ENCODE peak calls at places on chromosome 1, in nine cellular contexts. One of them, this sample, is unnamed.

GRCh38 chr1:166875302-166875733 is 746 bp downstream of the TADA1 start:
- DNase-seq in M059J: no peak
- DNase-seq in AG04449: no peak
- DNase-seq in C1 segment of cervical spinal cord: no peak
- DNase-seq in nephron progenitor cell: no peak
- DNase-seq in AG09319: no peak
- DNase-seq in SK-N-SH: no peak
- DNase-seq in neural crest cell: no peak
- DNase-seq in left ventricle myocardium inferior: no peak
- DNase-seq in this sample: no peak

GRCh38 chr1:200969726-200970521 is 53.6 kb downstream of the KIF21B start:
- DNase-seq in M059J: peak
- DNase-seq in AG04449: no peak
- DNase-seq in C1 segment of cervical spinal cord: no peak
- DNase-seq in nephron progenitor cell: no peak
- DNase-seq in AG09319: no peak
- DNase-seq in SK-N-SH: no peak
- DNase-seq in neural crest cell: no peak
- DNase-seq in left ventricle myocardium inferior: no peak
- DNase-seq in this sample: no peak

GRCh38 chr1:190140644-190141043 is 337.0 kb downstream of the BRINP3 start:
- DNase-seq in M059J: no peak
- DNase-seq in AG04449: no peak
- DNase-seq in C1 segment of cervical spinal cord: no peak
- DNase-seq in nephron progenitor cell: no peak
- DNase-seq in AG09319: no peak
- DNase-seq in SK-N-SH: no peak
- DNase-seq in neural crest cell: no peak
- DNase-seq in left ventricle myocardium inferior: no peak
- DNase-seq in this sample: no peak

GRCh38 chr1:41943717-41944116 is 25.0 kb upstream of the HIVEP3 start:
- DNase-seq in M059J: no peak
- DNase-seq in AG04449: no peak
- DNase-seq in C1 segment of cervical spinal cord: no peak
- DNase-seq in nephron progenitor cell: no peak
- DNase-seq in AG09319: no peak
- DNase-seq in SK-N-SH: no peak
- DNase-seq in neural crest cell: no peak
- DNase-seq in left ventricle myocardium inferior: no peak
- DNase-seq in this sample: no peak

GRCh38 chr1:143698016-143698415 is 273.8 kb downstream of the FAM72C start:
- DNase-seq in M059J: peak
- DNase-seq in AG04449: no peak
- DNase-seq in C1 segment of cervical spinal cord: no peak
- DNase-seq in nephron progenitor cell: no peak
- DNase-seq in AG09319: no peak
- DNase-seq in SK-N-SH: peak
- DNase-seq in neural crest cell: no peak
- DNase-seq in left ventricle myocardium inferior: no peak
- DNase-seq in this sample: no peak

GRCh38 chr1:53552146-53552940 is 93.1 kb downstream of the DMRTB1 start:
- DNase-seq in M059J: peak
- DNase-seq in AG04449: no peak
- DNase-seq in C1 segment of cervical spinal cord: no peak
- DNase-seq in nephron progenitor cell: peak
- DNase-seq in AG09319: no peak
- DNase-seq in SK-N-SH: peak
- DNase-seq in neural crest cell: no peak
- DNase-seq in left ventricle myocardium inferior: peak
- DNase-seq in this sample: no peak

GRCh38 chr1:158058339-158059025 is 65.0 kb downstream of the KIRREL1 start:
- DNase-seq in M059J: no peak
- DNase-seq in AG04449: no peak
- DNase-seq in C1 segment of cervical spinal cord: no peak
- DNase-seq in nephron progenitor cell: no peak
- DNase-seq in AG09319: no peak
- DNase-seq in SK-N-SH: no peak
- DNase-seq in neural crest cell: no peak
- DNase-seq in left ventricle myocardium inferior: no peak
- DNase-seq in this sample: no peak

GRCh38 chr1:237183963-237184540 is 142.1 kb downstream of the RYR2 start:
- DNase-seq in M059J: no peak
- DNase-seq in AG04449: no peak
- DNase-seq in C1 segment of cervical spinal cord: no peak
- DNase-seq in nephron progenitor cell: no peak
- DNase-seq in AG09319: no peak
- DNase-seq in SK-N-SH: no peak
- DNase-seq in neural crest cell: no peak
- DNase-seq in left ventricle myocardium inferior: no peak
- DNase-seq in this sample: no peak

GRCh38 chr1:7006996-7007871 is 222.0 kb downstream of the CAMTA1 start:
- DNase-seq in M059J: no peak
- DNase-seq in AG04449: no peak
- DNase-seq in C1 segment of cervical spinal cord: no peak
- DNase-seq in nephron progenitor cell: no peak
- DNase-seq in AG09319: no peak
- DNase-seq in SK-N-SH: no peak
- DNase-seq in neural crest cell: no peak
- DNase-seq in left ventricle myocardium inferior: no peak
- DNase-seq in this sample: no peak

GRCh38 chr1:59315529-59316433 is 18.9 kb downstream of the FGGY start:
- DNase-seq in M059J: peak
- DNase-seq in AG04449: no peak
- DNase-seq in C1 segment of cervical spinal cord: no peak
- DNase-seq in nephron progenitor cell: no peak
- DNase-seq in AG09319: no peak
- DNase-seq in SK-N-SH: no peak
- DNase-seq in neural crest cell: no peak
- DNase-seq in left ventricle myocardium inferior: no peak
- DNase-seq in this sample: no peak

GRCh38 chr1:114113801-114114750 is 39.6 kb downstream of the SYT6 start:
- DNase-seq in M059J: peak
- DNase-seq in AG04449: no peak
- DNase-seq in C1 segment of cervical spinal cord: peak
- DNase-seq in nephron progenitor cell: no peak
- DNase-seq in AG09319: no peak
- DNase-seq in SK-N-SH: no peak
- DNase-seq in neural crest cell: no peak
- DNase-seq in left ventricle myocardium inferior: no peak
- DNase-seq in this sample: no peak

GRCh38 chr1:85344256-85344694 is 67.8 kb upstream of the BCL10 start:
- DNase-seq in M059J: peak
- DNase-seq in AG04449: no peak
- DNase-seq in C1 segment of cervical spinal cord: no peak
- DNase-seq in nephron progenitor cell: peak
- DNase-seq in AG09319: no peak
- DNase-seq in SK-N-SH: peak
- DNase-seq in neural crest cell: no peak
- DNase-seq in left ventricle myocardium inferior: no peak
- DNase-seq in this sample: no peak

GRCh38 chr1:222331340-222331739 is 216.6 kb downstream of the HHIPL2 start:
- DNase-seq in M059J: peak
- DNase-seq in AG04449: peak
- DNase-seq in C1 segment of cervical spinal cord: no peak
- DNase-seq in nephron progenitor cell: no peak
- DNase-seq in AG09319: no peak
- DNase-seq in SK-N-SH: no peak
- DNase-seq in neural crest cell: no peak
- DNase-seq in left ventricle myocardium inferior: no peak
- DNase-seq in this sample: no peak

This sample was measured in GM04503.